ENCODE peak calls at places on chromosomes 6 and 20, in six cellular contexts. S, R, O, P, X and K are unnamed samples.

GRCh38 chr6:131640576-131640975 is 3.5 kb downstream of the ENPP3 start:
- DNase-seq in S (no peak), R (no peak), O (no peak), P (no peak), X (no peak), K (no peak)

GRCh38 chr6:158018370-158018771 is 36.7 kb downstream of the SYNJ2 start:
- DNase-seq in S (peak; percentile 50), R (no peak), O (no peak), P (no peak), X (no peak), K (no peak)

GRCh38 chr20:47905628-47906487 is 120.6 kb upstream of the SULF2 start:
- DNase-seq in S (no peak), R (no peak), O (no peak), P (no peak), X (no peak), K (no peak)

GRCh38 chr20:4656491-4656890 is 65.2 kb upstream of the PRND start:
- DNase-seq in S (no peak), R (no peak), O (no peak), P (no peak), X (no peak), K (no peak)

GRCh38 chr20:33677991-33678431 is 3.8 kb upstream of the NECAB3 start:
- DNase-seq in S (no peak), R (no peak), O (no peak), P (no peak), X (no peak), K (no peak)

GRCh38 chr20:45359069-45359405 is 3.9 kb upstream of the SYS1 start:
- DNase-seq in S (peak; percentile 89), R (no peak), O (no peak), P (no peak), X (peak; percentile 41), K (peak; percentile 85)

GRCh38 chr6:1068068-1068467 is 243.8 kb upstream of the FOXQ1 start:
- DNase-seq in S (peak; percentile 45), R (no peak), O (no peak), P (no peak), X (no peak), K (peak; percentile 31)

GRCh38 chr6:110529907-110530306 is 53.5 kb upstream of the SLC22A16 start:
- DNase-seq in S (peak; percentile 42), R (no peak), O (no peak), P (no peak), X (no peak), K (no peak)

GRCh38 chr20:35398660-35399144 is 13.1 kb downstream of the UQCC1 start:
- DNase-seq in S (peak; percentile 82), R (no peak), O (no peak), P (no peak), X (no peak), K (peak; percentile 76)

GRCh38 chr6:28940859-28941680 is 17.3 kb upstream of the TRIM27 start:
- DNase-seq in S (peak; percentile 94), R (no peak), O (peak; percentile 32), P (peak; percentile 73), X (peak; percentile 79), K (peak; percentile 92)

GRCh38 chr6:28944412-28945006 is 20.7 kb upstream of the TRIM27 start:
- DNase-seq in S (peak; percentile 86), R (no peak), O (no peak), P (peak; percentile 52), X (peak; percentile 46), K (peak; percentile 86)

GRCh38 chr6:28943557-28944411 is 20.0 kb upstream of the TRIM27 start:
- DNase-seq in S (peak; percentile 79), R (peak; percentile 85), O (no peak), P (peak; percentile 44), X (peak; percentile 79), K (peak; percentile 77)

GRCh38 chr6:28941681-28942448 is 18.1 kb upstream of the TRIM27 start:
- DNase-seq in S (no peak), R (no peak), O (no peak), P (no peak), X (peak; percentile 57), K (no peak)

GRCh38 chr6:28943223-28943556 is 19.4 kb upstream of the TRIM27 start:
- DNase-seq in S (no peak), R (no peak), O (no peak), P (no peak), X (no peak), K (no peak)
- H3K4me3 ChIP-seq in S (peak overlapping the region; percentile 68), R (peak overlapping the region; percentile 56), O (peak overlapping the region; percentile 86), P (peak overlapping the region; percentile 65), X (peak overlapping the region; percentile 69), K (peak overlapping the region; percentile 70)

DNA sequence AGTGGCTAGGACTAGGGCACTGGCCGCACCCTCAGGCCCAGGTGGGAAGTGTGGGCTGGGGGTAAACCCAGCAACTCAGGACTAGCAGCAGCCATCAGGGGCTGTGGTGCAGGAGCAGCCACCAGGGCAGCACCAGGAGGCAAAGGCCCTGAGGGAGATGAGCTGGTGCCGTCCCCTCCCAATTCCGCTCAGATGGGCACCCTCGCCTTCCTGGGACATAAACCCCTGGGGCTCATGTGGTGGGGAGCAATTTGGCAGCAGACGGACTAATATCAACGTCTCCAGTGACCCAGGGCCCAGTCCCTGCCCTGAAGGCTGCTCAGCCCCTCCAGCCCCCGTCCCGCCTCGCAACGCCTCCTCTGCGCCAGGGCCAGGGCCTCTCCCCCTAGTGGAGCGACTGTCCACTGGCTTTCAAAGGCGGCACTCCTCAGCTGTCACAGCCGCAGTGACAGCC is 349.7 kb downstream of the ZFAND3 start:
- DNase-seq in S (no peak), R (peak; percentile 69), O (no peak), P (no peak), X (no peak), K (no peak)
- TF ChIP-seq CTCF in S (no peak), R (no peak), O (no peak), P (no peak), X (no peak), K (no peak)

GRCh38 chr6:26267083-26267589 is 97.9 kb upstream of the BTN3A2 start:
- DNase-seq in S (no peak), R (no peak), O (no peak), P (no peak), X (no peak), K (no peak)

GRCh38 chr6:26270121-26270861 is 94.7 kb upstream of the BTN3A2 start:
- DNase-seq in S (peak; percentile 36), R (no peak), O (no peak), P (no peak), X (no peak), K (peak; percentile 29)

GRCh38 chr6:26269406-26270120 is 95.4 kb upstream of the BTN3A2 start:
- DNase-seq in S (no peak), R (no peak), O (no peak), P (no peak), X (no peak), K (no peak)

GRCh38 chr6:26270903-26271639 is 93.9 kb upstream of the BTN3A2 start:
- DNase-seq in S (peak; percentile 93), R (peak; percentile 88), O (no peak), P (peak; percentile 79), X (peak; percentile 67), K (peak; percentile 94)

DNA sequence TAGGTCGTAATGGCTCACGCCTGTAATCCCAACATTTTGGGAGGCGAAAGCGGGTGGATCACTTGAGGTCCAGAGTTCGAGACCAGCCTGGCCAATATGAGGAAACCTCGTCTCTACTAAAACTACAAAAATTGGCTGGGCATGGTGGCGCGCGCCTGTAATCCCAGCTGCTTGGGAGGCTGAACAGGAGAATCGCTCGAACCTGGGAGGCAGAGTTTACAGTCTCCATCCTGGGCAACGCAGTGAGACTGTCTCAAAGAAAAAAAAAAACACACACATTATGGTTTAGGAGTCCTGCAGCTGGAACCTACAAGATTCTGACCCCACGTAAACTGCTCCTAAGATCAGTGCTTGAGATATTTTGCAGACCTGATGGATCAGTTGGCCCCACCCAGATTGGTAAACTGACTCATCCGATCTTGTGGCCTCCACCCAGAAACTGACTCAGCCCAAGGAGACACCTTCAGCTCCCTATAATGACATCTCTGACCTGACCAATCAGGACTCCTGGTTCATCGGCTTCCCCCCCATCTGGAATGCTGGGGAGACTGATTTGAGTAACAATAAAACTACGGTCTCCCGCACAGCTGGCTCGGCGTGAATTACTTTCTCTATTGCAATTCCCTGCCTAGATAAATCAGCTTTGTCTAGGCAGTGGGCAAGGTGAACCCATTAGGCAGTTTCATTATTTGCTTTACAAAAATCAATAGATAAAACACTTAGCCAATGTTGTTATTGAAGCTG is 96.2 kb upstream of the BTN3A2 start:
- DNase-seq in S (peak; percentile 35), R (no peak), O (no peak), P (no peak), X (no peak), K (peak; percentile 51)
- H3K4me3 ChIP-seq in S (peak overlapping the region; percentile 8), R (no peak overlapping the region), O (no peak overlapping the region), P (no peak overlapping the region), X (no peak overlapping the region), K (no peak overlapping the region)

GRCh38 chr6:80314531-80314930 is 208.1 kb downstream of the BCKDHB start:
- DNase-seq in S (no peak), R (no peak), O (no peak), P (no peak), X (no peak), K (no peak)

GRCh38 chr6:80316655-80317332 is 210.3 kb downstream of the BCKDHB start:
- DNase-seq in S (peak; percentile 9), R (no peak), O (no peak), P (no peak), X (no peak), K (no peak)

GRCh38 chr6:80321011-80321410 is 214.5 kb downstream of the BCKDHB start:
- DNase-seq in S (no peak), R (no peak), O (no peak), P (no peak), X (no peak), K (no peak)

DNA sequence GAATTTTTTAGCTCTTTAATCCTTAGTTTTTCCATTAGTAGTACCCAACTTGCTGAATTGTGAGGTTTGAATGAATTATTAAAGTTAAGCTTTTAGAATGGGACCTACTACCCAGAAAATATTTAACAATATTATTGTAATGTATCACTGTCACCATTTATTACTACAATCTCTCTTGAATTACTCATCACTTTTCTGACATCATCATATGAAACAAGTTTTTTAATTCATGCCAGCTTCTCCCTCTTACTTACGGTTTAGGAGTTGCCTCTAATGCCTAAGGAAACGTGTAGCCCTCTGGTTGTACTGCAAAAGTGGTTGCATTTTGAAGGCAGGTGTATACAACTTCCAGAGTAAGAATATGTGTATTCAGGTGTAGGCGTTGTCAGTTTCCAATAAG is 212.8 kb downstream of the BCKDHB start:
- DNase-seq in S (no peak), R (no peak), O (no peak), P (no peak), X (no peak), K (no peak)
- TF ChIP-seq CTCF in S (no peak), R (no peak), O (no peak), P (no peak), X (no peak), K (no peak)

GRCh38 chr6:11379805-11380204 is 147.3 kb upstream of the NEDD9 start:
- DNase-seq in S (no peak), R (no peak), O (no peak), P (no peak), X (no peak), K (no peak)
- H3K4me3 ChIP-seq in S (no peak overlapping the region), R (no peak overlapping the region), O (no peak overlapping the region), P (no peak overlapping the region), X (no peak overlapping the region), K (no peak overlapping the region)